ENCODE peak calls at places on chromosomes 1 and 21, in eight cellular contexts. N, V, D, W, P, L, M and F are unnamed samples.

GRCh38 chr1:212860713-212861581 is 2.9 kb downstream of the FLVCR1 start:
- DNase-seq in L (peak), P (no peak), M (peak), V (peak), W (peak), D (no peak), N (no peak), F (no peak)

GRCh38 chr1:234325878-234326492 is 47.3 kb upstream of the COA6 start:
- DNase-seq in D (no peak), V (no peak), M (no peak), W (no peak), P (no peak), L (no peak), N (no peak), F (no peak)

GRCh38 chr1:53554592-53555305 is 95.5 kb downstream of the DMRTB1 start:
- DNase-seq in D (peak), W (no peak), P (peak), N (no peak), M (no peak), V (no peak), L (no peak), F (no peak)

GRCh38 chr1:68329096-68329835 is 96.9 kb upstream of the WLS start:
- DNase-seq in D (no peak), M (peak), W (peak), P (no peak), V (peak), L (no peak), N (no peak), F (no peak)

GRCh38 chr1:12417389-12417788 is 187.6 kb downstream of the VPS13D start:
- DNase-seq in N (no peak), L (no peak), W (no peak), M (no peak), P (no peak), V (no peak), D (no peak), F (no peak)

GRCh38 chr1:45892068-45892785 is 88.8 kb downstream of the MAST2 start:
- DNase-seq in D (peak), N (peak), L (peak), P (no peak), M (peak), V (peak), W (no peak), F (no peak)

GRCh38 chr1:9302745-9303524 is 10.2 kb downstream of the SPSB1 start:
- DNase-seq in P (peak), L (peak), D (peak), W (no peak), M (peak), N (peak), V (peak), F (no peak)

GRCh38 chr1:65435987-65436386 is 15.5 kb downstream of the LEPR start:
- DNase-seq in N (no peak), M (peak), P (no peak), L (peak), V (peak), W (no peak), D (no peak), F (no peak)

GRCh38 chr1:227894306-227894721 is 53.4 kb downstream of the WNT9A start:
- DNase-seq in N (no peak), P (peak), D (peak), L (no peak), V (no peak), M (no peak), W (peak), F (no peak)

GRCh38 chr1:63112155-63112914 is 210.0 kb upstream of the FOXD3 start:
- DNase-seq in D (no peak), M (peak), N (no peak), V (peak), L (peak), W (no peak), P (no peak), F (no peak)

GRCh38 chr1:90707363-90707710 is 9.8 kb downstream of the BARHL2 start:
- DNase-seq in P (no peak), N (peak), L (no peak), D (no peak), V (peak), W (peak), M (peak), F (peak)

GRCh38 chr1:233815865-233816264 is 88.6 kb upstream of the SLC35F3 start:
- DNase-seq in L (no peak), W (no peak), M (no peak), P (no peak), D (no peak), N (no peak), V (no peak), F (no peak)

GRCh38 chr1:9280015-9280860 is 12.5 kb upstream of the SPSB1 start:
- DNase-seq in N (peak), P (peak), L (peak), D (peak), V (peak), M (peak), W (peak), F (no peak)

GRCh38 chr1:44355582-44356305 is 687 bp upstream of the ERI3 start:
- DNase-seq in V (no peak), N (no peak), W (no peak), M (no peak), L (no peak), P (no peak), D (no peak), F (no peak)

GRCh38 chr1:155977607-155978324 is 581 bp downstream of the ARHGEF2 start:
- DNase-seq in M (no peak), L (no peak), D (peak), V (no peak), W (peak), N (no peak), P (no peak), F (peak)

GRCh38 chr1:237875291-237875690 is 15.4 kb downstream of the ZP4 start:
- DNase-seq in D (no peak), N (peak), V (no peak), L (no peak), P (no peak), W (peak), M (peak), F (no peak)

GRCh38 chr1:20430355-20431290 is 55.4 kb downstream of the CAMK2N1 start:
- DNase-seq in V (peak), N (no peak), M (no peak), W (peak), L (no peak), D (no peak), P (no peak), F (peak)

GRCh38 chr21:39568380-39568779 is 44.4 kb upstream of the B3GALT5 start:
- DNase-seq in L (no peak), D (no peak), W (peak), V (no peak), P (no peak), N (no peak), M (no peak), F (no peak)

GRCh38 chr1:10634428-10635384 is 160.0 kb downstream of the PEX14 start:
- DNase-seq in W (no peak), L (no peak), N (no peak), D (peak), M (peak), P (peak), V (peak), F (no peak)

GRCh38 chr1:218478336-218478735 is 133.2 kb downstream of the TGFB2 start:
- DNase-seq in M (no peak), V (no peak), L (no peak), D (no peak), N (no peak), P (no peak), W (no peak), F (no peak)

GRCh38 chr1:39501666-39502065 is 10.2 kb downstream of the BMP8A start:
- DNase-seq in V (peak), M (peak), D (no peak), N (peak), W (no peak), P (no peak), L (peak), F (no peak)

GRCh38 chr1:226365166-226365565 is 42.7 kb downstream of the PARP1 start:
- DNase-seq in V (no peak), M (no peak), N (no peak), P (no peak), L (no peak), D (no peak), W (no peak), F (no peak)

GRCh38 chr1:89882348-89883029 is 61.7 kb downstream of the LRRC8D start:
- DNase-seq in L (no peak), M (no peak), W (no peak), V (no peak), P (no peak), D (no peak), N (no peak), F (no peak)

GRCh38 chr21:45515241-45516061 is 26.8 kb downstream of the SLC19A1 start:
- DNase-seq in P (no peak), M (no peak), L (no peak), N (peak), W (peak), V (no peak), D (peak), F (no peak)

GRCh38 chr1:27598288-27598687 is 5.7 kb downstream of the AHDC1 start:
- DNase-seq in W (peak), D (peak), M (no peak), P (peak), N (no peak), L (no peak), V (peak), F (peak)

GRCh38 chr1:31372961-31373896 is at the start of gene FABP3:
- DNase-seq in M (peak), N (peak), V (peak), W (peak), D (peak), P (peak), L (peak), F (peak)

GRCh38 chr1:97745912-97746311 is 174.9 kb downstream of the DPYD start:
- DNase-seq in V (peak), W (no peak), M (peak), N (no peak), L (peak), P (no peak), D (no peak), F (no peak)

GRCh38 chr21:45093064-45093532 is 18.7 kb downstream of the ADARB1 start:
- DNase-seq in D (peak), V (no peak), N (peak), M (no peak), W (no peak), P (peak), L (no peak), F (no peak)

GRCh38 chr21:17466166-17466565 is 46.7 kb upstream of the CXADR start:
- DNase-seq in W (no peak), V (peak), P (no peak), M (peak), D (no peak), N (no peak), L (peak), F (no peak)

GRCh38 chr1:204307334-204307883 is 52.3 kb downstream of the PLEKHA6 start:
- DNase-seq in M (peak), P (peak), L (no peak), N (peak), D (peak), V (peak), W (peak), F (peak)
- TF ChIP-seq CTCF in M (peak), P (no peak), L (no peak), N (no peak), D (peak), V (peak), W (peak), F (no peak)

DNA sequence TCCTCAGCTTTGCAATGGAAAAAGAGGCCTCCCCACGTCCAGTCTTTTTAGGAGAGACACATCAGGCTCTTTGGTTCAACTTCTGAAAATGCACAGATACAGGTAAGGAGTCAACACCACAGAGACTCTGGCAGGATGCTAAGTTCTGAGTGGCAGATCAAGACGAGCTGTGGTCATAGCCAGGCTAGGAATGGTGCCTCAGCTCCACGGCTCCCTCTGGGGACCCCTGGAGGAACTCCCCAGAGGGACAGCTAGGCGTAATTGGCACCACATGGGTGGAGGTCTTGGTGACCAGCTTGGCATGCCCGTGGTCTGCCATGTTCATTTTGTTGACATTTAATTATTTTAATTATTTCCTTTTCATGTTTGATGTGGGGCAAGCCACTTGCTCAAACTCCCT is 206.1 kb downstream of the KAZN start:
- DNase-seq in V (no peak), P (no peak), N (no peak), W (peak), M (no peak), D (no peak), L (no peak), F (no peak)
- TF ChIP-seq CTCF in V (no peak), P (no peak), N (no peak), W (peak), M (peak), D (no peak), L (no peak), F (no peak)

DNA sequence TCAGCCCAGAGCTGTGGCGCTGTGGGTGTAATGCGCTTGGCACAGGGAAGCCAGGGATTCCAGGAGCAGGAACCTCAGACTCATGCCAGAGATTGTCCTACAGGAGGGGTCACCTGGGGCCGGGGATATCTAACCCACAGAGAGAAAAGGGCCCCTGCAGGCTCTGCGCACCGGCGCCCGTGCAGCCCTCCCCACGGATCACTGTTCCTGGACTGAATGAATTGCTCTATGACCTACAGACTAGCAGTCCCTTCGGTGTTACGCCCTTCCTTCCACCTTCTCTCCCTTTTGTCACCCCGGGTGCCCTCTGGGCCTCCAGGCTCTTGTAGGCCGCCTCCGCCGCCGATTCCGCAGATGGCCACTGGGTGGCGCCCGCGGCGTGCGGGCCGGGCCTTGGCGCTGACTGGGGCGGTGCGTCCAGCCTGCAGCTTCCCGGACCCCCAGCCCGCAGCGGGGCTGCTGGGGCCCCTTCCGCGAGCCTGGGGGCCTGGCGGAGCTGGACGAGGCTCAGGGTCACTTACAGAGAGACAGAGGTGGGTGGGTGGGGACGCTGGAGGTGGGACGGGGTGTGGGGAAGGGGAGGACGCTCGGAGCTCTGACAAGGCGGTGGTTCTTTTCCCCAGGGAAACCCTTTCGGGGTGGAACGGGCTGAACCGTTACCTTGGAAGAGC is 101.3 kb downstream of the IER5 start:
- DNase-seq in M (peak), P (no peak), W (peak), N (peak), V (peak), L (peak), D (peak), F (peak)
- TF ChIP-seq CTCF in M (peak), P (peak), W (peak), N (peak), V (peak), L (peak), D (peak), F (peak)

GRCh38 chr1:47527653-47528272 is 89.9 kb downstream of the FOXD2 start:
- DNase-seq in M (no peak), N (no peak), D (no peak), L (peak), W (peak), P (no peak), V (no peak), F (no peak)
- TF ChIP-seq CTCF in M (peak), N (no peak), D (peak), L (peak), W (peak), P (no peak), V (no peak), F (peak)

DNA sequence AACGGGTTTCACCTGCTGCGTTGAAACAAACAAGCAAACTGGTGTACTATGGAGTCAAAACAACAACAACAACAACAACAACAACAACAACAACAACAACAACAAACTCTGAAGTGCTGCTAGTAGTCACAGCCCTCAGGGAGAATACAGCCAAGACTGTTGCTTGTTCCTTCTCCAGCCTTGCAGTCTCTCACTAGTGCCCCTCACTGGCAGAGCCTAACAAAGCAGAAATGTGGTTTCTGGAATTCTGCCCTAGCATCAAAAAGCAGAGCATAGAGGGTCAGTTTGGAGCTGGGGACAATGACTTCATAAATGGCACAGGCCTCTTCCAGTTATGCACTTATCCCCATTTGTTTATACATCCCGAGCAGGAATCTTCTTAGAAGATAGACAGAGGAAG is 187.4 kb downstream of the KCNK2 start:
- DNase-seq in V (no peak), L (no peak), D (no peak), W (peak), M (no peak), N (no peak), P (no peak), F (no peak)
- TF ChIP-seq CTCF in V (no peak), L (no peak), D (no peak), W (peak), M (no peak), N (no peak), P (no peak), F (no peak)

GRCh38 chr1:3070654-3071506 is 1.9 kb downstream of the PRDM16 start:
- DNase-seq in P (no peak), D (peak), V (no peak), W (peak), L (no peak), M (peak), N (no peak), F (peak)

GRCh38 chr1:3070304-3070653 is 1.3 kb downstream of the PRDM16 start:
- DNase-seq in L (no peak), W (no peak), M (peak), N (no peak), D (peak), P (no peak), V (no peak), F (no peak)

GRCh38 chr1:3067671-3068399 is 1.2 kb upstream of the PRDM16 start:
- DNase-seq in V (no peak), D (peak), L (no peak), P (no peak), N (no peak), M (no peak), W (peak), F (peak)

GRCh38 chr1:3068400-3069361 is at the start of gene PRDM16:
- DNase-seq in W (peak), D (peak), N (no peak), L (peak), M (peak), P (peak), V (peak), F (peak)

GRCh38 chr1:3069491-3070303 is 694 bp downstream of the PRDM16 start:
- DNase-seq in W (peak), L (no peak), P (peak), D (peak), M (peak), V (peak), N (peak), F (peak)
- TF ChIP-seq CTCF in W (peak), L (peak), P (peak), D (peak), M (peak), V (peak), N (no peak), F (peak)

GRCh38 chr1:1510912-1511532 is 940 bp upstream of the ATAD3A start:
- DNase-seq in M (peak), W (peak), P (no peak), V (peak), L (no peak), N (no peak), D (no peak), F (no peak)
- TF ChIP-seq CTCF in M (no peak), W (peak), P (no peak), V (peak), L (peak), N (no peak), D (no peak), F (no peak)

GRCh38 chr1:114703242-114703641 is 7.9 kb upstream of the AMPD1 start:
- DNase-seq in W (no peak), L (no peak), D (no peak), V (no peak), P (no peak), N (no peak), M (no peak), F (no peak)

GRCh38 chr1:114696810-114697209 is 1.5 kb upstream of the AMPD1 start:
- DNase-seq in P (no peak), L (no peak), D (no peak), N (no peak), W (no peak), M (no peak), V (no peak), F (no peak)

GRCh38 chr1:114702699-114703098 is 7.4 kb upstream of the AMPD1 start:
- DNase-seq in L (no peak), N (no peak), V (no peak), D (no peak), M (no peak), W (no peak), P (no peak), F (no peak)

GRCh38 chr1:114701931-114702330 is 6.6 kb upstream of the AMPD1 start:
- DNase-seq in D (no peak), P (no peak), W (no peak), L (no peak), V (no peak), N (no peak), M (no peak), F (no peak)

DNA sequence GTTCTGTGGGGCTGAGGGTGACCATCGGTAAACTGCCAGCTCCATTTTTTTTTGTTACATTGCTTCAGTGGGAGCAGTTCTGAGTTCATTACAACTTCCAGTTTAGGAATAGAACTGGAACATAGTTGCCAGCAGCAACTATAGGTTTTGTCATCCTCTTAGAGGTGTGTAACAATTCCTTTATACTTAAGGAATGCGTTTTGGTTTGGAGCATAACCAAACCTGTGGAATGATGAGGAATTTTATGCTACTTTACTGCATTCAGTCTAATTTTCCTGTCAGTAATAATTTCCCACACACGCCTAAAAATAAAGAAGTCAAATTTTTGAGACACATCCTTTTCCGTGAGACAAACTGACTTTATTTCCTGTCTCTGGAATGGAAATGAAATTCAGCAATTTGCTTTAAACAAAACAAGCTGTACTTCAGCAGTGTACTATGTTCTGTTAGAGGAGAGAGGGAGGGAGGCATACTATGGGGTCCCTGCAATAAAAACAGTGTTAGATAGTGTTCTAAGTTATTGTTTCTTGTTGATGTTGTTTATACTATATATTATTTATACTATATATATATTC is 4.8 kb upstream of the AMPD1 start:
- DNase-seq in M (peak), W (no peak), V (peak), P (no peak), L (peak), N (no peak), D (no peak), F (no peak)
- TF ChIP-seq CTCF in M (no peak), W (no peak), V (no peak), P (no peak), L (no peak), N (no peak), D (no peak), F (no peak)